ENCODE peak calls at places on chromosomes 11 and 22, in five cellular contexts. One of them, this sample, is unnamed.

GRCh38 chr11:76269661-76270322 is 63.5 kb upstream of the WNT11 start:
- DNase-seq in psoas muscle: no peak
- DNase-seq in activated CD8-positive, alpha-beta T cell treated with anti-CD3 and anti-CD28 coated beads, Interleukin-2, amount 10 ng/mL, durations not matched to agents 7 days and 5 days: no peak
- DNase-seq in EH: no peak
- DNase-seq in globus pallidus: no peak
- DNase-seq in this sample: no peak

GRCh38 chr11:73209892-73210291 is 8.2 kb upstream of the P2RY2 start:
- DNase-seq in psoas muscle: no peak
- DNase-seq in activated CD8-positive, alpha-beta T cell treated with anti-CD3 and anti-CD28 coated beads, Interleukin-2, amount 10 ng/mL, durations not matched to agents 7 days and 5 days: no peak
- DNase-seq in EH: no peak
- DNase-seq in globus pallidus: no peak
- DNase-seq in this sample: no peak

GRCh38 chr11:2273771-2274170 is 3.4 kb upstream of the ASCL2 start:
- DNase-seq in psoas muscle: no peak
- DNase-seq in activated CD8-positive, alpha-beta T cell treated with anti-CD3 and anti-CD28 coated beads, Interleukin-2, amount 10 ng/mL, durations not matched to agents 7 days and 5 days: no peak
- DNase-seq in EH: no peak
- DNase-seq in globus pallidus: no peak
- DNase-seq in this sample: no peak

GRCh38 chr22:35563211-35563610 is 22.6 kb downstream of the RASD2 start:
- DNase-seq in psoas muscle: no peak
- DNase-seq in activated CD8-positive, alpha-beta T cell treated with anti-CD3 and anti-CD28 coated beads, Interleukin-2, amount 10 ng/mL, durations not matched to agents 7 days and 5 days: no peak
- DNase-seq in EH: no peak
- DNase-seq in globus pallidus: no peak
- DNase-seq in this sample: no peak

GRCh38 chr11:118916842-118917388 is 8.8 kb downstream of the BCL9L start:
- DNase-seq in psoas muscle: peak; percentile 74
- DNase-seq in activated CD8-positive, alpha-beta T cell treated with anti-CD3 and anti-CD28 coated beads, Interleukin-2, amount 10 ng/mL, durations not matched to agents 7 days and 5 days: no peak
- DNase-seq in EH: peak; percentile 98
- DNase-seq in globus pallidus: no peak
- DNase-seq in this sample: no peak

GRCh38 chr11:34255101-34255500 is 102.7 kb downstream of the ABTB2 start:
- DNase-seq in psoas muscle: no peak
- DNase-seq in activated CD8-positive, alpha-beta T cell treated with anti-CD3 and anti-CD28 coated beads, Interleukin-2, amount 10 ng/mL, durations not matched to agents 7 days and 5 days: no peak
- DNase-seq in EH: no peak
- DNase-seq in globus pallidus: no peak
- DNase-seq in this sample: no peak

GRCh38 chr22:37138879-37139561 is 10.7 kb downstream of the IL2RB start:
- DNase-seq in psoas muscle: no peak
- DNase-seq in activated CD8-positive, alpha-beta T cell treated with anti-CD3 and anti-CD28 coated beads, Interleukin-2, amount 10 ng/mL, durations not matched to agents 7 days and 5 days: no peak
- DNase-seq in EH: peak; percentile 57
- DNase-seq in globus pallidus: no peak
- DNase-seq in this sample: no peak

GRCh38 chr11:132058211-132058772 is 687.9 kb downstream of the NTM start:
- DNase-seq in psoas muscle: no peak
- DNase-seq in activated CD8-positive, alpha-beta T cell treated with anti-CD3 and anti-CD28 coated beads, Interleukin-2, amount 10 ng/mL, durations not matched to agents 7 days and 5 days: no peak
- DNase-seq in EH: peak; percentile 67
- DNase-seq in globus pallidus: peak; percentile 81
- DNase-seq in this sample: no peak

GRCh38 chr11:2779981-2780849 is 80.4 kb upstream of the KCNQ1OT1 start:
- DNase-seq in psoas muscle: peak; percentile 24
- DNase-seq in activated CD8-positive, alpha-beta T cell treated with anti-CD3 and anti-CD28 coated beads, Interleukin-2, amount 10 ng/mL, durations not matched to agents 7 days and 5 days: no peak
- DNase-seq in EH: no peak
- DNase-seq in globus pallidus: no peak
- DNase-seq in this sample: no peak

GRCh38 chr11:106724293-106724892 is 293.9 kb downstream of the GUCY1A2 start:
- DNase-seq in psoas muscle: no peak
- DNase-seq in activated CD8-positive, alpha-beta T cell treated with anti-CD3 and anti-CD28 coated beads, Interleukin-2, amount 10 ng/mL, durations not matched to agents 7 days and 5 days: no peak
- DNase-seq in EH: no peak
- DNase-seq in globus pallidus: no peak
- DNase-seq in this sample: no peak

GRCh38 chr22:45857519-45857918 is 119.4 kb downstream of the WNT7B start:
- DNase-seq in psoas muscle: no peak
- DNase-seq in activated CD8-positive, alpha-beta T cell treated with anti-CD3 and anti-CD28 coated beads, Interleukin-2, amount 10 ng/mL, durations not matched to agents 7 days and 5 days: no peak
- DNase-seq in EH: no peak
- DNase-seq in globus pallidus: no peak
- DNase-seq in this sample: no peak

GRCh38 chr11:27296406-27296994 is 66.5 kb downstream of the CCDC34 start:
- DNase-seq in psoas muscle: no peak
- DNase-seq in activated CD8-positive, alpha-beta T cell treated with anti-CD3 and anti-CD28 coated beads, Interleukin-2, amount 10 ng/mL, durations not matched to agents 7 days and 5 days: no peak
- DNase-seq in EH: peak; percentile 69
- DNase-seq in globus pallidus: no peak
- DNase-seq in this sample: peak; percentile 60

GRCh38 chr22:45804986-45805325 is 133.3 kb downstream of the ATXN10 start:
- DNase-seq in psoas muscle: no peak
- DNase-seq in activated CD8-positive, alpha-beta T cell treated with anti-CD3 and anti-CD28 coated beads, Interleukin-2, amount 10 ng/mL, durations not matched to agents 7 days and 5 days: no peak
- DNase-seq in EH: peak; percentile 99
- DNase-seq in globus pallidus: no peak
- DNase-seq in this sample: peak; percentile 20

GRCh38 chr11:1570896-1571759 is 943 bp downstream of the DUSP8 start:
- DNase-seq in psoas muscle: peak; percentile 21
- DNase-seq in activated CD8-positive, alpha-beta T cell treated with anti-CD3 and anti-CD28 coated beads, Interleukin-2, amount 10 ng/mL, durations not matched to agents 7 days and 5 days: no peak
- DNase-seq in EH: peak; percentile 51
- DNase-seq in globus pallidus: no peak
- DNase-seq in this sample: peak; percentile 32

GRCh38 chr11:43124272-43124920 is 187.4 kb upstream of the API5 start:
- DNase-seq in psoas muscle: no peak
- DNase-seq in activated CD8-positive, alpha-beta T cell treated with anti-CD3 and anti-CD28 coated beads, Interleukin-2, amount 10 ng/mL, durations not matched to agents 7 days and 5 days: no peak
- DNase-seq in EH: no peak
- DNase-seq in globus pallidus: no peak
- DNase-seq in this sample: no peak

GRCh38 chr22:37639070-37639760 is at the start of gene SH3BP1:
- DNase-seq in psoas muscle: peak; percentile 62
- DNase-seq in activated CD8-positive, alpha-beta T cell treated with anti-CD3 and anti-CD28 coated beads, Interleukin-2, amount 10 ng/mL, durations not matched to agents 7 days and 5 days: peak; percentile 81
- DNase-seq in EH: peak; percentile 59
- DNase-seq in globus pallidus: no peak
- DNase-seq in this sample: no peak

GRCh38 chr11:8814923-8815240 is 96.1 kb upstream of the AKIP1 start:
- DNase-seq in psoas muscle: no peak
- DNase-seq in activated CD8-positive, alpha-beta T cell treated with anti-CD3 and anti-CD28 coated beads, Interleukin-2, amount 10 ng/mL, durations not matched to agents 7 days and 5 days: no peak
- DNase-seq in EH: peak; percentile 84
- DNase-seq in globus pallidus: no peak
- DNase-seq in this sample: no peak

GRCh38 chr22:37661160-37661924 is 2.8 kb downstream of the PDXP start:
- DNase-seq in psoas muscle: no peak
- DNase-seq in activated CD8-positive, alpha-beta T cell treated with anti-CD3 and anti-CD28 coated beads, Interleukin-2, amount 10 ng/mL, durations not matched to agents 7 days and 5 days: peak; percentile 57
- DNase-seq in EH: peak; percentile 85
- DNase-seq in globus pallidus: peak; percentile 62
- DNase-seq in this sample: no peak

GRCh38 chr11:13668957-13669521 is 571 bp downstream of the FAR1 start:
- DNase-seq in psoas muscle: no peak
- DNase-seq in activated CD8-positive, alpha-beta T cell treated with anti-CD3 and anti-CD28 coated beads, Interleukin-2, amount 10 ng/mL, durations not matched to agents 7 days and 5 days: peak; percentile 63
- DNase-seq in EH: peak; percentile 33
- DNase-seq in globus pallidus: no peak
- DNase-seq in this sample: peak; percentile 21

GRCh38 chr11:33984682-33985389 is 66.7 kb upstream of the CAPRIN1 start:
- DNase-seq in psoas muscle: no peak
- DNase-seq in activated CD8-positive, alpha-beta T cell treated with anti-CD3 and anti-CD28 coated beads, Interleukin-2, amount 10 ng/mL, durations not matched to agents 7 days and 5 days: no peak
- DNase-seq in EH: peak; percentile 3
- DNase-seq in globus pallidus: no peak
- DNase-seq in this sample: no peak

GRCh38 chr11:47259178-47259977 is 1.6 kb downstream of the NR1H3 start:
- DNase-seq in psoas muscle: no peak
- DNase-seq in activated CD8-positive, alpha-beta T cell treated with anti-CD3 and anti-CD28 coated beads, Interleukin-2, amount 10 ng/mL, durations not matched to agents 7 days and 5 days: peak; percentile 62
- DNase-seq in EH: peak; percentile 46
- DNase-seq in globus pallidus: no peak
- DNase-seq in this sample: no peak

GRCh38 chr11:108233277-108233945 is 10.5 kb downstream of the ATM start:
- DNase-seq in psoas muscle: no peak
- DNase-seq in activated CD8-positive, alpha-beta T cell treated with anti-CD3 and anti-CD28 coated beads, Interleukin-2, amount 10 ng/mL, durations not matched to agents 7 days and 5 days: no peak
- DNase-seq in EH: no peak
- DNase-seq in globus pallidus: no peak
- DNase-seq in this sample: no peak

GRCh38 chr11:68551223-68551622 is 90.7 kb downstream of the PPP6R3 start:
- DNase-seq in psoas muscle: no peak
- DNase-seq in activated CD8-positive, alpha-beta T cell treated with anti-CD3 and anti-CD28 coated beads, Interleukin-2, amount 10 ng/mL, durations not matched to agents 7 days and 5 days: no peak
- DNase-seq in EH: no peak
- DNase-seq in globus pallidus: peak; percentile 14
- DNase-seq in this sample: no peak

GRCh38 chr11:114128399-114128798 is 68.9 kb downstream of the ZBTB16 start:
- DNase-seq in psoas muscle: no peak
- DNase-seq in activated CD8-positive, alpha-beta T cell treated with anti-CD3 and anti-CD28 coated beads, Interleukin-2, amount 10 ng/mL, durations not matched to agents 7 days and 5 days: no peak
- DNase-seq in EH: no peak
- DNase-seq in globus pallidus: no peak
- DNase-seq in this sample: no peak

GRCh38 chr11:60334005-60334620 is 7.1 kb downstream of the MS4A6E start:
- DNase-seq in psoas muscle: no peak
- DNase-seq in activated CD8-positive, alpha-beta T cell treated with anti-CD3 and anti-CD28 coated beads, Interleukin-2, amount 10 ng/mL, durations not matched to agents 7 days and 5 days: peak; percentile 73
- DNase-seq in EH: peak; percentile 13
- DNase-seq in globus pallidus: peak; percentile 37
- DNase-seq in this sample: peak; percentile 78

GRCh38 chr11:133903875-133904817 is 52.6 kb downstream of the IGSF9B start:
- DNase-seq in psoas muscle: no peak
- DNase-seq in activated CD8-positive, alpha-beta T cell treated with anti-CD3 and anti-CD28 coated beads, Interleukin-2, amount 10 ng/mL, durations not matched to agents 7 days and 5 days: no peak
- DNase-seq in EH: no peak
- DNase-seq in globus pallidus: no peak
- DNase-seq in this sample: no peak

GRCh38 chr11:44854146-44854545 is 96.5 kb downstream of the TP53I11 start:
- DNase-seq in psoas muscle: no peak
- DNase-seq in activated CD8-positive, alpha-beta T cell treated with anti-CD3 and anti-CD28 coated beads, Interleukin-2, amount 10 ng/mL, durations not matched to agents 7 days and 5 days: no peak
- DNase-seq in EH: no peak
- DNase-seq in globus pallidus: no peak
- DNase-seq in this sample: no peak

GRCh38 chr11:118142081-118142480 is 10.5 kb downstream of the SCN4B start:
- DNase-seq in psoas muscle: no peak
- DNase-seq in activated CD8-positive, alpha-beta T cell treated with anti-CD3 and anti-CD28 coated beads, Interleukin-2, amount 10 ng/mL, durations not matched to agents 7 days and 5 days: no peak
- DNase-seq in EH: peak; percentile 24
- DNase-seq in globus pallidus: no peak
- DNase-seq in this sample: no peak

GRCh38 chr11:8477151-8477550 is 116.9 kb downstream of the STK33 start:
- DNase-seq in psoas muscle: no peak
- DNase-seq in activated CD8-positive, alpha-beta T cell treated with anti-CD3 and anti-CD28 coated beads, Interleukin-2, amount 10 ng/mL, durations not matched to agents 7 days and 5 days: no peak
- DNase-seq in EH: no peak
- DNase-seq in globus pallidus: no peak
- DNase-seq in this sample: no peak

GRCh38 chr11:101034076-101034475 is 95.5 kb downstream of the PGR start:
- DNase-seq in psoas muscle: peak; percentile 16
- DNase-seq in activated CD8-positive, alpha-beta T cell treated with anti-CD3 and anti-CD28 coated beads, Interleukin-2, amount 10 ng/mL, durations not matched to agents 7 days and 5 days: no peak
- DNase-seq in EH: no peak
- DNase-seq in globus pallidus: no peak
- DNase-seq in this sample: no peak

GRCh38 chr22:49970528-49971231 is 10.1 kb downstream of the PIM3 start:
- DNase-seq in psoas muscle: peak; percentile 97
- DNase-seq in activated CD8-positive, alpha-beta T cell treated with anti-CD3 and anti-CD28 coated beads, Interleukin-2, amount 10 ng/mL, durations not matched to agents 7 days and 5 days: peak; percentile 96
- DNase-seq in EH: peak; percentile 98
- DNase-seq in globus pallidus: peak; percentile 89
- DNase-seq in this sample: peak; percentile 90